ENCODE peak calls at places on chromosomes 7 and 10, in ten cellular contexts. S is AG04450, E is esophagus squamous epithelium, W is upper lobe of right lung, U is WTC11, F is hepatocyte, T is WERI-Rb-1, Q is dorsolateral prefrontal cortex, D is GM13977, P is Caco-2. H is an unnamed sample.

GRCh38 chr7:38000272-38000671 is 79.8 kb downstream of the EPDR1 start:
- DNase-seq in F (no peak), T (no peak), D (no peak), P (no peak), U (no peak), W (no peak), S (no peak), Q (no peak), E (no peak), H (no peak)

GRCh38 chr7:150375662-150376521 is 3.2 kb upstream of the ZNF775 start:
- DNase-seq in P (no peak), D (no peak), E (no peak), T (no peak), W (peak), U (peak), Q (no peak), F (no peak), S (no peak), H (no peak)

GRCh38 chr10:70672165-70672992 is at the start of gene ADAMTS14:
- DNase-seq in W (peak), E (no peak), P (peak), S (no peak), F (peak), D (peak), Q (peak), U (peak), T (peak), H (peak)

GRCh38 chr7:131218727-131219128 is 108.9 kb upstream of the MKLN1 start:
- DNase-seq in D (no peak), S (no peak), P (no peak), Q (no peak), E (no peak), U (no peak), F (no peak), T (no peak), W (no peak), H (no peak)

GRCh38 chr10:86310291-86310690 is 56.3 kb downstream of the GRID1 start:
- DNase-seq in D (no peak), S (no peak), F (no peak), U (no peak), E (no peak), W (peak), T (no peak), P (no peak), Q (no peak), H (no peak)

GRCh38 chr10:115696747-115697146 is 576.3 kb downstream of the GFRA1 start:
- DNase-seq in E (no peak), Q (no peak), W (no peak), F (no peak), S (no peak), U (no peak), D (no peak), P (no peak), T (no peak), H (no peak)

GRCh38 chr7:116500071-116500853 is 724 bp downstream of the CAV2 start:
- DNase-seq in E (no peak), T (peak), U (peak), P (peak), S (no peak), F (peak), Q (no peak), W (peak), D (peak), H (no peak)

GRCh38 chr10:95183132-95183450 is 10.9 kb upstream of the ACSM6 start:
- DNase-seq in T (no peak), U (no peak), P (no peak), D (no peak), E (no peak), F (no peak), S (no peak), Q (no peak), W (no peak), H (no peak)

GRCh38 chr10:69383485-69384089 is 33.1 kb downstream of the TACR2 start:
- DNase-seq in E (no peak), U (no peak), W (no peak), S (no peak), Q (no peak), P (peak), D (no peak), T (peak), F (no peak), H (no peak)

GRCh38 chr7:80593869-80594587 is 44.4 kb upstream of the CD36 start:
- DNase-seq in T (no peak), P (no peak), E (no peak), W (peak), D (no peak), Q (no peak), F (no peak), U (no peak), S (no peak), H (no peak)

GRCh38 chr10:112332022-112332421 is 41.9 kb upstream of the ACSL5 start:
- DNase-seq in S (no peak), T (no peak), F (no peak), Q (no peak), E (no peak), W (no peak), P (no peak), D (no peak), U (no peak), H (no peak)

GRCh38 chr10:78433722-78434535 is 400.3 kb downstream of the RPS24 start:
- DNase-seq in W (no peak), E (no peak), D (no peak), U (no peak), F (no peak), Q (peak), P (no peak), S (no peak), T (peak), H (no peak)

GRCh38 chr7:45563804-45564461 is 10.2 kb upstream of the ADCY1 start:
- DNase-seq in U (peak), T (peak), W (no peak), E (no peak), S (no peak), P (no peak), D (no peak), Q (peak), F (no peak), H (no peak)

GRCh38 chr10:7053195-7053594 is 357.6 kb downstream of the SFMBT2 start:
- DNase-seq in T (no peak), S (no peak), F (no peak), Q (no peak), P (no peak), D (no peak), E (no peak), W (no peak), U (no peak), H (no peak)

GRCh38 chr10:126924915-126925300 is 19.7 kb downstream of the DOCK1 start:
- DNase-seq in F (no peak), S (no peak), T (no peak), W (no peak), Q (no peak), P (no peak), D (no peak), U (no peak), E (no peak), H (no peak)

GRCh38 chr7:98086231-98086855 is 20.3 kb upstream of the LMTK2 start:
- DNase-seq in T (no peak), S (no peak), E (no peak), F (peak), P (no peak), Q (peak), W (peak), D (no peak), U (no peak), H (no peak)

GRCh38 chr10:33981301-33981700 is 646.8 kb upstream of the NRP1 start:
- DNase-seq in T (no peak), F (no peak), S (no peak), U (no peak), E (no peak), W (no peak), P (no peak), D (no peak), Q (no peak), H (no peak)

GRCh38 chr7:43516581-43517342 is 66.1 kb upstream of the STK17A start:
- DNase-seq in U (no peak), D (peak), S (no peak), F (no peak), T (no peak), P (no peak), Q (no peak), W (no peak), E (no peak), H (no peak)

GRCh38 chr10:104127411-104127810 is 5.4 kb downstream of the SFR1 start:
- DNase-seq in E (no peak), W (no peak), U (peak), Q (no peak), S (no peak), P (peak), T (peak), F (no peak), D (no peak), H (no peak)

GRCh38 chr10:103429647-103430046 is 22.5 kb downstream of the CALHM2 start:
- DNase-seq in D (no peak), U (no peak), P (no peak), E (no peak), W (no peak), F (no peak), T (no peak), Q (no peak), S (no peak), H (no peak)

GRCh38 chr7:36723951-36724664 is at the start of gene AOAH:
- DNase-seq in E (peak), S (no peak), P (no peak), Q (no peak), W (peak), U (no peak), D (peak), T (no peak), F (no peak), H (no peak)

GRCh38 chr10:78911533-78912340 is 157.0 kb upstream of the ZMIZ1 start:
- DNase-seq in S (no peak), P (no peak), U (no peak), T (no peak), W (peak), D (no peak), F (no peak), E (no peak), Q (no peak), H (no peak)

GRCh38 chr7:125934539-125934938 is 1004.9 kb upstream of the POT1 start:
- DNase-seq in P (no peak), Q (no peak), W (no peak), D (no peak), F (peak), T (no peak), E (no peak), S (no peak), U (no peak), H (no peak)

GRCh38 chr7:130912086-130912909 is 178.3 kb upstream of the KLF14 start:
- DNase-seq in Q (no peak), P (no peak), T (no peak), D (no peak), W (no peak), F (no peak), U (no peak), S (peak), E (no peak), H (no peak)

GRCh38 chr7:91784469-91784868 is 96.0 kb downstream of the MTERF1 start:
- DNase-seq in Q (no peak), T (no peak), E (no peak), S (peak), F (peak), D (peak), W (no peak), P (no peak), U (no peak), H (no peak)

GRCh38 chr7:44131173-44132009 is 8.0 kb upstream of the POLD2 start:
- DNase-seq in D (no peak), Q (no peak), F (peak), T (peak), S (no peak), W (no peak), U (peak), E (no peak), P (peak), H (peak)

GRCh38 chr7:150369740-150370501 is 1.3 kb downstream of the REPIN1 start:
- DNase-seq in D (no peak), E (no peak), U (peak), W (no peak), P (no peak), T (no peak), S (no peak), Q (no peak), F (no peak), H (no peak)

GRCh38 chr7:19982841-19983835 is 209.7 kb upstream of the TMEM196 start:
- DNase-seq in U (peak), E (no peak), D (no peak), P (peak), T (peak), W (no peak), F (peak), Q (no peak), S (peak), H (no peak)

GRCh38 chr7:24197852-24198251 is 86.1 kb upstream of the NPY start:
- DNase-seq in E (no peak), U (no peak), S (no peak), F (no peak), Q (no peak), W (no peak), D (no peak), P (no peak), T (no peak), H (no peak)

GRCh38 chr7:78148166-78148894 is 349.8 kb downstream of the PHTF2 start:
- DNase-seq in U (no peak), P (no peak), D (no peak), S (no peak), F (no peak), W (no peak), Q (no peak), T (peak), E (no peak), H (no peak)

GRCh38 chr7:2760098-2760889 is 72.3 kb downstream of the AMZ1 start:
- DNase-seq in Q (no peak), D (no peak), W (peak), T (peak), U (peak), E (no peak), S (no peak), P (peak), F (peak), H (no peak)

GRCh38 chr7:46054290-46054689 is 133.2 kb upstream of the IGFBP3 start:
- DNase-seq in W (no peak), S (no peak), Q (no peak), P (no peak), T (no peak), F (no peak), D (no peak), U (no peak), E (no peak), H (no peak)

GRCh38 chr7:28813238-28813962 is 144.7 kb downstream of the TRIL start:
- DNase-seq in E (no peak), U (no peak), F (no peak), D (no peak), W (no peak), T (no peak), S (no peak), P (no peak), Q (peak), H (no peak)

GRCh38 chr10:71899665-71900412 is 48.8 kb upstream of the PSAP start:
- DNase-seq in F (no peak), P (no peak), Q (no peak), D (no peak), W (peak), S (no peak), T (no peak), E (no peak), U (no peak), H (no peak)

GRCh38 chr7:16646427-16647081 is 573 bp downstream of the BZW2 start:
- DNase-seq in P (no peak), E (no peak), Q (peak), F (peak), T (peak), D (peak), S (no peak), U (no peak), W (no peak), H (no peak)
- TF ChIP-seq CTCF in P (no peak), E (no peak), Q (no peak), F (no peak), T (no peak), D (no peak), S (no peak), U (no peak), W (no peak), H (no peak)

DNA sequence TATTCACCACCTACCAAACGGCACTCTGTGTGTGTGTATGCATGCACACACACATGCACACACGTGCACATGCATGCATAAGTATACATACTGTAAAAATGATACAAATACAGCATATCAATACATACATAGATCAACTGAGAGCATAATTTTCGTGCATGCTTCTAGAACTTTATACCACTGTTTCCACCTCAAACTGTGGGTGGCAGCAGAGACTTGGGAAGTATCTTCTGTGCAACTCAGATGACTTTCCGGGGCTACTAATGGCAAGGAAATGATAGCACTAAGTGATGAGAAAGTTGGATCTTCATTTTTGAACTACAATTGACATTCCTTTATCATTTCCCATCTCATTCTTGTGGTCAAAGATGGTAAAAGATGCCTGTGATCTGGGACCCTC is 570.7 kb downstream of the REEP3 start:
- DNase-seq in T (peak), W (no peak), P (peak), Q (no peak), S (no peak), E (no peak), U (peak), D (no peak), F (peak), H (no peak)
- TF ChIP-seq CTCF in T (peak), W (peak), P (peak), Q (peak), S (no peak), E (no peak), U (peak), D (peak), F (peak), H (peak)

DNA sequence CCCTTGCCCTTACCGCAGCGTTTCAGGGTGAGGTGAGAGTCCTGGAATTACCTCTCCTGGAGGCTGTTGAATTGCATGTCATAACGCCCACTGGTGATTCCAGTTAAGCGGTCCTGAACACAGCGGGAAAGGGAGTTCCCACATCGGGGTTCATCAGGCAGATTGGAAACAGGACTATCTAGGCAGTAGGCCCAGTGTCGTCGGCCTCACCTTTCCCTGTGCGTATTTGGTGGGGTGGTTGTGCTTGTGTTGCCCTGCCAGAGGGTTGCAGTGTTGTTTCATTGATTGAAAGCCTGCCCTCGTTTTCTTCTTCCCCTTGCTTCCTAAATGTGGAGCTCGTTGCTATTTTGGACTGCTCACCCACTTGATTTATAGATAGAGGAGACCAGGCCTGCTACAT is 10.6 kb upstream of the SUN1 start:
- DNase-seq in U (no peak), S (no peak), E (no peak), P (no peak), F (no peak), T (no peak), D (no peak), W (no peak), Q (no peak), H (no peak)
- TF ChIP-seq CTCF in U (no peak), S (no peak), E (no peak), P (no peak), F (no peak), T (no peak), D (no peak), W (no peak), Q (no peak), H (no peak)

GRCh38 chr10:100767428-100767779 is 22.0 kb downstream of the PAX2 start:
- DNase-seq in D (no peak), W (no peak), S (no peak), T (no peak), Q (no peak), F (no peak), U (no peak), P (no peak), E (no peak), H (no peak)
- TF ChIP-seq CTCF in D (no peak), W (no peak), S (no peak), T (no peak), Q (no peak), F (no peak), U (no peak), P (no peak), E (no peak), H (peak)

DNA sequence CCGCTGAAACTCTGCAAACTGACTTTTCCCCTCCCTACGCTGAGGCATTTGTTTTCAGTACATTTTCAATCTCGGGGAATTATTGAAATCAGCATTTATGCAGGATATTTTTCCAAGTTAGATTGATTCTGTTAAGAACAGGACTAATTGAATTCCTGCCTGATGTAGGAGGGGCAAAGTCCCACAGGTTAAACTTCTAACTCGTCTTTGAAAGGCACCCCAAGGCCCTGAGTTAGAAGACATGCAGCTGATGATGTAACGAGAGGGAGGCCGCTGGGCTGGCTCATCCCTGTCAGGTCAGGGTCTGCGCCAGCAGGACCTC is 253.1 kb downstream of the CELF2 start:
- DNase-seq in T (no peak), U (no peak), E (no peak), F (no peak), W (no peak), S (no peak), P (no peak), Q (no peak), D (no peak), H (no peak)
- TF ChIP-seq CTCF in T (no peak), U (no peak), E (no peak), F (no peak), W (no peak), S (no peak), P (no peak), Q (no peak), D (no peak), H (no peak)

GRCh38 chr10:15068802-15069201 is 19.8 kb downstream of the ACBD7 start:
- DNase-seq in U (no peak), P (no peak), W (no peak), Q (no peak), T (peak), F (peak), S (no peak), E (no peak), D (no peak), H (no peak)

GRCh38 chr10:15072358-15072757 is 16.2 kb downstream of the ACBD7 start:
- DNase-seq in U (no peak), Q (no peak), F (no peak), E (no peak), P (no peak), T (no peak), W (no peak), D (no peak), S (no peak), H (no peak)

GRCh38 chr10:15067154-15067553 is 21.4 kb downstream of the ACBD7 start:
- DNase-seq in Q (no peak), T (no peak), U (no peak), P (no peak), E (no peak), D (no peak), F (no peak), W (no peak), S (no peak), H (no peak)

GRCh38 chr10:15069230-15069629 is 19.3 kb downstream of the ACBD7 start:
- DNase-seq in F (no peak), Q (no peak), W (no peak), E (no peak), T (peak), D (no peak), U (no peak), P (no peak), S (no peak), H (no peak)
- TF ChIP-seq CTCF in F (no peak), Q (no peak), W (no peak), E (no peak), T (peak), D (no peak), U (no peak), P (no peak), S (no peak), H (peak)

H was measured in progenitor cell of endocrine pancreas.